ENCODE peak calls at places on chromosomes 1 and 21, in eight cellular contexts. Q, W, G, D, A, M, O and T are unnamed samples.

GRCh38 chr1:2529776-2530500 is at the start of gene HES5:
- DNase-seq in M (no peak), D (peak), A (no peak), Q (no peak), G (no peak), W (no peak), O (no peak), T (no peak)

GRCh38 chr1:43530483-43531452 is at the start of gene PTPRF:
- DNase-seq in A (no peak), M (peak), D (peak), Q (peak), W (peak), O (no peak), G (no peak), T (peak)

GRCh38 chr1:48667782-48668181 is 108.9 kb downstream of the BEND5 start:
- DNase-seq in G (no peak), M (no peak), A (no peak), D (no peak), W (no peak), O (no peak), Q (no peak), T (no peak)

GRCh38 chr1:234938924-234939323 is 189.7 kb downstream of the TOMM20 start:
- DNase-seq in W (no peak), G (no peak), D (no peak), A (no peak), Q (no peak), O (no peak), M (no peak), T (no peak)

GRCh38 chr1:77476460-77476859 is 194.6 kb downstream of the AK5 start:
- DNase-seq in G (no peak), W (no peak), Q (no peak), O (no peak), D (no peak), A (no peak), M (no peak), T (no peak)

GRCh38 chr21:33650929-33651505 is 8.7 kb downstream of the ITSN1 start:
- DNase-seq in A (no peak), G (no peak), M (no peak), D (no peak), Q (no peak), W (no peak), O (no peak), T (no peak)

GRCh38 chr1:27973771-27974452 is 14.1 kb downstream of the XKR8 start:
- DNase-seq in W (no peak), M (no peak), Q (no peak), A (no peak), D (no peak), G (no peak), O (no peak), T (no peak)

GRCh38 chr1:81414417-81415087 is 386.2 kb upstream of the ADGRL2 start:
- DNase-seq in O (no peak), A (peak), W (peak), M (peak), Q (peak), G (no peak), D (peak), T (peak)

GRCh38 chr1:68149907-68150306 is 82.4 kb downstream of the WLS start:
- DNase-seq in O (no peak), Q (no peak), M (no peak), G (no peak), A (no peak), W (no peak), D (no peak), T (no peak)